ENCODE peak calls at places on chromosomes 1 and 21, in five cellular contexts. One of them, this sample, is unnamed.

GRCh38 chr1:212696721-212697331 is 2.8 kb downstream of the BATF3 start:
- DNase-seq in spleen: no peak
- DNase-seq in testis: no peak
- DNase-seq in stomach: no peak
- DNase-seq in uterus: no peak
- DNase-seq in this sample: no peak

GRCh38 chr1:1399870-1400575 is 888 bp upstream of the CCNL2 start:
- DNase-seq in testis: no peak
- DNase-seq in spleen: no peak
- DNase-seq in stomach: no peak
- DNase-seq in uterus: no peak
- DNase-seq in this sample: no peak

GRCh38 chr1:196142111-196142510 is 466.1 kb downstream of the KCNT2 start:
- DNase-seq in testis: no peak
- DNase-seq in stomach: no peak
- DNase-seq in spleen: no peak
- DNase-seq in uterus: no peak
- DNase-seq in this sample: no peak

GRCh38 chr1:6805004-6805416 is 19.8 kb downstream of the CAMTA1 start:
- DNase-seq in uterus: no peak
- DNase-seq in stomach: no peak
- DNase-seq in testis: no peak
- DNase-seq in spleen: no peak
- DNase-seq in this sample: no peak

GRCh38 chr1:109760581-109761226 is 3.0 kb downstream of the EPS8L3 start:
- DNase-seq in testis: peak
- DNase-seq in spleen: peak
- DNase-seq in uterus: peak
- DNase-seq in stomach: peak
- DNase-seq in this sample: no peak

GRCh38 chr1:60069691-60070090 is 3.9 kb downstream of the C1orf87 start:
- DNase-seq in uterus: no peak
- DNase-seq in stomach: no peak
- DNase-seq in spleen: no peak
- DNase-seq in testis: no peak
- DNase-seq in this sample: no peak

GRCh38 chr1:31677949-31678348 is 25.9 kb downstream of the COL16A1 start:
- DNase-seq in testis: no peak
- DNase-seq in spleen: no peak
- DNase-seq in uterus: no peak
- DNase-seq in stomach: no peak
- DNase-seq in this sample: no peak

GRCh38 chr21:17818158-17819113 is 720 bp downstream of the C21orf91 start:
- DNase-seq in spleen: peak
- DNase-seq in uterus: peak
- DNase-seq in testis: peak
- DNase-seq in stomach: peak
- DNase-seq in this sample: peak

GRCh38 chr1:86453664-86454063 is 15.1 kb upstream of the CLCA1 start:
- DNase-seq in uterus: no peak
- DNase-seq in spleen: no peak
- DNase-seq in testis: no peak
- DNase-seq in stomach: no peak
- DNase-seq in this sample: no peak

GRCh38 chr1:230156536-230156935 is 89.5 kb downstream of the GALNT2 start:
- DNase-seq in testis: no peak
- DNase-seq in spleen: no peak
- DNase-seq in uterus: no peak
- DNase-seq in stomach: no peak
- DNase-seq in this sample: no peak

GRCh38 chr1:24917327-24918074 is 12.6 kb downstream of the RUNX3 start:
- DNase-seq in testis: no peak
- DNase-seq in stomach: no peak
- DNase-seq in spleen: no peak
- DNase-seq in uterus: no peak
- DNase-seq in this sample: no peak

GRCh38 chr1:46983416-46983815 is 40.1 kb upstream of the CYP4X1 start:
- DNase-seq in stomach: no peak
- DNase-seq in uterus: no peak
- DNase-seq in spleen: no peak
- DNase-seq in testis: no peak
- DNase-seq in this sample: no peak

GRCh38 chr1:42152907-42153597 is at the start of gene GUCA2B:
- DNase-seq in stomach: no peak
- DNase-seq in uterus: no peak
- DNase-seq in spleen: no peak
- DNase-seq in testis: no peak
- DNase-seq in this sample: no peak

GRCh38 chr1:178498896-178499675 is 2.3 kb upstream of the CLEC20A start:
- DNase-seq in uterus: no peak
- DNase-seq in spleen: no peak
- DNase-seq in stomach: no peak
- DNase-seq in testis: peak
- DNase-seq in this sample: no peak

GRCh38 chr21:32524010-32524719 is 61.2 kb downstream of the TCP10L start:
- DNase-seq in uterus: peak
- DNase-seq in testis: no peak
- DNase-seq in spleen: no peak
- DNase-seq in stomach: no peak
- DNase-seq in this sample: no peak

DNA sequence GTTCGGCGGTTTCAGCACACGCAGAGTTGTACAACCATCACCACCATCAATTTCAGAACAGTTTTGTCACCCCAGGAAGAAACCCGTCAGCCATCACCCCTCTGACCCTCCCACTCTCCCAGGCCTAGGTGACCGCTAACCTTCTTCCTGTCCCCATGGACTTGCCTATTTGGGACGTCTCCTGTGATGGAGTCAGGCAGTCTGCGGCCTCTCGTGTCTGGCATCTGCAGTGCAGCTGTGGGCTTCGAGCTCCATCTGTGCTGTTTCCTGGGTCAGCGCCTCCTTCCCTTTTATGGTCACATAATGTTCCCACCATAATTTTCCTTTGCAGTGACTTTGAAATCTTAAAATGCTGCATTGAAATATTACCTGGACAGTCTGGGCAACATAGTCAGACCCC is 24.4 kb downstream of the SLC45A1 start:
- DNase-seq in testis: no peak
- DNase-seq in spleen: no peak
- DNase-seq in stomach: no peak
- DNase-seq in uterus: peak
- DNase-seq in this sample: no peak
- TF ChIP-seq CTCF in testis: no peak
- TF ChIP-seq CTCF in spleen: no peak
- TF ChIP-seq CTCF in stomach: no peak
- TF ChIP-seq CTCF in uterus: peak
- TF ChIP-seq CTCF in this sample: no peak

GRCh38 chr1:79875187-79875586 is 868.7 kb upstream of the ADGRL4 start:
- DNase-seq in testis: no peak
- DNase-seq in spleen: no peak
- DNase-seq in uterus: no peak
- DNase-seq in stomach: no peak
- DNase-seq in this sample: no peak

GRCh38 chr1:79877086-79877485 is 870.6 kb upstream of the ADGRL4 start:
- DNase-seq in spleen: no peak
- DNase-seq in testis: no peak
- DNase-seq in stomach: no peak
- DNase-seq in uterus: no peak
- DNase-seq in this sample: no peak

DNA sequence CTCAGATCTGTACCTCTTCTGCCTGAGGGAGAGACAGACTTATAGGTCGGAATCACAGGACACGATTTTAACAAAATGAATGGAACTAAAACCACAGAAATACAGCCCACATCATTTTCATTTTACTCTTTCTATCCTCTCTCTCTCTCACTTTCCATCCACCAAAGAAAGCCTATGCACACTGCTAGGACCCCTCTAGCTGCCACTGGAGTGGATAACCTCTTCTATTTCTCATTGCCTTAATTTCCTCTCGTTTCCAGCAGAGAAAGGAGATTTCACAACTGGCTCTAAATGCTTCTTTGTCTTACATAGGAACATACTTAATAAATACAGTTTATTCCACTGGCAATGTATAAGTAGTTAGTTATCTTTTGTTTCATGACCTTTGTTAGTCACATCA is 867.8 kb upstream of the ADGRL4 start:
- DNase-seq in testis: no peak
- DNase-seq in spleen: no peak
- DNase-seq in stomach: no peak
- DNase-seq in uterus: no peak
- DNase-seq in this sample: no peak
- TF ChIP-seq CTCF in testis: no peak
- TF ChIP-seq CTCF in spleen: no peak
- TF ChIP-seq CTCF in stomach: no peak
- TF ChIP-seq CTCF in uterus: no peak
- TF ChIP-seq CTCF in this sample: no peak

GRCh38 chr1:20329793-20330542 is 39.3 kb downstream of the VWA5B1 start:
- DNase-seq in spleen: peak
- DNase-seq in uterus: no peak
- DNase-seq in stomach: no peak
- DNase-seq in testis: no peak
- DNase-seq in this sample: no peak
- TF ChIP-seq CTCF in spleen: no peak
- TF ChIP-seq CTCF in uterus: no peak
- TF ChIP-seq CTCF in stomach: no peak
- TF ChIP-seq CTCF in testis: no peak
- TF ChIP-seq CTCF in this sample: peak

GRCh38 chr1:50605186-50605875 is 182.1 kb upstream of the DMRTA2 start:
- DNase-seq in spleen: no peak
- DNase-seq in testis: peak
- DNase-seq in stomach: no peak
- DNase-seq in uterus: no peak
- DNase-seq in this sample: peak

GRCh38 chr1:50609508-50609907 is 186.3 kb upstream of the DMRTA2 start:
- DNase-seq in testis: no peak
- DNase-seq in uterus: no peak
- DNase-seq in stomach: no peak
- DNase-seq in spleen: no peak
- DNase-seq in this sample: no peak

GRCh38 chr1:50599546-50599945 is 176.3 kb upstream of the DMRTA2 start:
- DNase-seq in uterus: no peak
- DNase-seq in spleen: no peak
- DNase-seq in testis: no peak
- DNase-seq in stomach: no peak
- DNase-seq in this sample: no peak

GRCh38 chr1:50603274-50604271 is 180.3 kb upstream of the DMRTA2 start:
- DNase-seq in stomach: no peak
- DNase-seq in uterus: no peak
- DNase-seq in spleen: no peak
- DNase-seq in testis: no peak
- DNase-seq in this sample: peak

GRCh38 chr1:50604580-50604979 is 181.3 kb upstream of the DMRTA2 start:
- DNase-seq in stomach: no peak
- DNase-seq in testis: no peak
- DNase-seq in uterus: no peak
- DNase-seq in spleen: no peak
- DNase-seq in this sample: no peak
- TF ChIP-seq CTCF in stomach: no peak
- TF ChIP-seq CTCF in testis: no peak
- TF ChIP-seq CTCF in uterus: no peak
- TF ChIP-seq CTCF in spleen: no peak
- TF ChIP-seq CTCF in this sample: peak

This sample was measured in GM13977.